ENCODE peak calls at places on chromosomes 11 and 22, in four cellular contexts. One of them, this sample, is unnamed.

GRCh38 chr22:43305806-43306205 is 37.4 kb downstream of the SCUBE1 start:
- DNase-seq in GM12878: no peak
- DNase-seq in K562: no peak
- DNase-seq in WTC11: no peak
- DNase-seq in this sample: no peak

GRCh38 chr22:20885017-20885556 is 26.3 kb downstream of the SNAP29 start:
- DNase-seq in WTC11: no peak
- DNase-seq in K562: no peak
- DNase-seq in GM12878: no peak
- DNase-seq in this sample: no peak

GRCh38 chr11:28619870-28620540 is 511.8 kb downstream of the METTL15 start:
- DNase-seq in K562: no peak
- DNase-seq in WTC11: no peak
- DNase-seq in GM12878: no peak
- DNase-seq in this sample: no peak

GRCh38 chr11:129922674-129923073 is 27.3 kb upstream of the NFRKB start:
- DNase-seq in WTC11: no peak
- DNase-seq in GM12878: no peak
- DNase-seq in K562: no peak
- DNase-seq in this sample: no peak

GRCh38 chr11:83477772-83478171 is 191.6 kb upstream of the CCDC90B start:
- DNase-seq in GM12878: no peak
- DNase-seq in WTC11: no peak
- DNase-seq in K562: no peak
- DNase-seq in this sample: no peak

GRCh38 chr11:14645985-14646900 is 2.6 kb downstream of the PDE3B start:
- DNase-seq in WTC11: no peak
- DNase-seq in GM12878: no peak
- DNase-seq in K562: no peak
- DNase-seq in this sample: no peak

GRCh38 chr22:17785185-17786184 is 11.2 kb upstream of the BID start:
- DNase-seq in GM12878: no peak
- DNase-seq in WTC11: peak; percentile 95
- DNase-seq in K562: peak; percentile 85
- DNase-seq in this sample: peak; percentile 72

GRCh38 chr11:78583889-78584288 is 9.2 kb upstream of the NARS2 start:
- DNase-seq in WTC11: no peak
- DNase-seq in K562: no peak
- DNase-seq in GM12878: no peak
- DNase-seq in this sample: no peak

GRCh38 chr11:61679893-61680621 is at the start of gene DAGLA:
- DNase-seq in K562: peak; percentile 96
- DNase-seq in WTC11: peak; percentile 72
- DNase-seq in GM12878: no peak
- DNase-seq in this sample: peak; percentile 49

GRCh38 chr11:113778111-113778910 is 1.3 kb upstream of the CLDN25 start:
- DNase-seq in WTC11: no peak
- DNase-seq in K562: no peak
- DNase-seq in GM12878: no peak
- DNase-seq in this sample: peak; percentile 40

GRCh38 chr11:15775051-15775541 is 581.2 kb downstream of the SOX6 start:
- DNase-seq in GM12878: no peak
- DNase-seq in K562: no peak
- DNase-seq in WTC11: no peak
- DNase-seq in this sample: no peak

GRCh38 chr11:24496371-24496727 is 504 bp upstream of the LUZP2 start:
- DNase-seq in WTC11: no peak
- DNase-seq in K562: no peak
- DNase-seq in GM12878: no peak
- DNase-seq in this sample: no peak

GRCh38 chr11:66045177-66045639 is 3.8 kb downstream of the GAL3ST3 start:
- DNase-seq in WTC11: peak; percentile 93
- DNase-seq in K562: peak; percentile 97
- DNase-seq in GM12878: no peak
- DNase-seq in this sample: peak; percentile 65

GRCh38 chr11:44083433-44083832 is 12.0 kb upstream of the EXT2 start:
- DNase-seq in K562: no peak
- DNase-seq in WTC11: no peak
- DNase-seq in GM12878: no peak
- DNase-seq in this sample: no peak

GRCh38 chr11:14622241-14622954 is 21.2 kb upstream of the PDE3B start:
- DNase-seq in GM12878: no peak
- DNase-seq in K562: no peak
- DNase-seq in WTC11: no peak
- DNase-seq in this sample: no peak

GRCh38 chr22:38204784-38205183 is 3.0 kb downstream of the MAFF start:
- DNase-seq in K562: no peak
- DNase-seq in WTC11: no peak
- DNase-seq in GM12878: peak; percentile 58
- DNase-seq in this sample: no peak

GRCh38 chr22:38203090-38203810 is 1.5 kb downstream of the MAFF start:
- DNase-seq in GM12878: no peak
- DNase-seq in K562: peak; percentile 30
- DNase-seq in WTC11: peak; percentile 56
- DNase-seq in this sample: peak; percentile 46

GRCh38 chr22:38207898-38208432 is 6.2 kb downstream of the MAFF start:
- DNase-seq in GM12878: no peak
- DNase-seq in K562: no peak
- DNase-seq in WTC11: no peak
- DNase-seq in this sample: no peak

GRCh38 chr22:38203855-38204497 is 2.2 kb downstream of the MAFF start:
- DNase-seq in GM12878: no peak
- DNase-seq in K562: no peak
- DNase-seq in WTC11: no peak
- DNase-seq in this sample: no peak

DNA sequence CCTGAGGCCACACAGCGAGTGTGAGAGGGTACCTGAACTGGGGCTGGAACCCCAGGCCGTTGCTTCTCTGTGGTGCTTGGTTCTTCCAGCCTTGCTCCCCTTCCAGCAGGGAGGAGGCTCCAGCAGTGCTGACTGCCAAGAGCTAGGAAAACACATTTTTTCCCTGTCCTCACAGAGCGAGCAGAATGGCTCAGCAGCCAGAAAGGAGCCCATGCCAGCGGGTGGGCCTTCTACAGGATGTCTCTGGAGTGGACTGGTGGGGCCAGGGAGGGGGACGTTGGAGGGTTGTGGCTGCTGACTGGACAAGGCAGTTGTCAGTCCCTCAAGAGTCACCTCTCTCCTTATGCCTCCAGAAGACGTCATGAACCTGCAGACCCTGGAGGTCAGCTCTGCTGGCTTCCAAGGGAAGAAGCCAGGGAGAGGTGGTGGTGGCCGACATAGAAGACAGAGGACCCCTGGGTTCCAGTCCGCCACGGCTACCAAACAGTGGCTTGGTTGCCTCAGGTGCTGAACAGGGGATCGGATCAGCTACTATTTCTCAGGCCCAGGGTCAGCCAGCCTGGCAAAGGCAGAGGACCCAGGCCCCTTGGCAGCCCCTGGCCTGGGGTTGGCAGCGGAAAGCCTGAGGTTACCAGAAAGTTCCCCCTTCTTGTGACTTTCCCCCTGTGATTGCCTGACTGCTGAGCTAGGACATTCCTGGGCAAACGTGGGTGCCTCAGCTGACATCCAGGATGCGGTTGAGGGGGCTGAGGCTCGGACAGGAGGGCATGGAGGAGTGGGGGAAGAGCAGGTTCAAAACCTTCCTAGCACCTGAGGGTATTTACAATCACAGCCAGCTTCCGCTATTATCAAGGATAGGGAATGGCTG is 3.7 kb downstream of the MAFF start:
- DNase-seq in WTC11: no peak
- DNase-seq in K562: no peak
- DNase-seq in GM12878: no peak
- DNase-seq in this sample: no peak
- TF ChIP-seq CREM in WTC11: no peak
- TF ChIP-seq CREM in K562: no peak
- TF ChIP-seq CREM in GM12878: no peak
- TF ChIP-seq CREM in this sample: no peak

GRCh38 chr22:29727248-29727551 is 7.4 kb downstream of the CABP7 start:
- DNase-seq in K562: peak; percentile 87
- DNase-seq in WTC11: peak; percentile 76
- DNase-seq in GM12878: no peak
- DNase-seq in this sample: peak; percentile 33
- TF ChIP-seq CREM in K562: peak; percentile 50
- TF ChIP-seq CREM in WTC11: no peak
- TF ChIP-seq CREM in GM12878: no peak
- TF ChIP-seq CREM in this sample: no peak

DNA sequence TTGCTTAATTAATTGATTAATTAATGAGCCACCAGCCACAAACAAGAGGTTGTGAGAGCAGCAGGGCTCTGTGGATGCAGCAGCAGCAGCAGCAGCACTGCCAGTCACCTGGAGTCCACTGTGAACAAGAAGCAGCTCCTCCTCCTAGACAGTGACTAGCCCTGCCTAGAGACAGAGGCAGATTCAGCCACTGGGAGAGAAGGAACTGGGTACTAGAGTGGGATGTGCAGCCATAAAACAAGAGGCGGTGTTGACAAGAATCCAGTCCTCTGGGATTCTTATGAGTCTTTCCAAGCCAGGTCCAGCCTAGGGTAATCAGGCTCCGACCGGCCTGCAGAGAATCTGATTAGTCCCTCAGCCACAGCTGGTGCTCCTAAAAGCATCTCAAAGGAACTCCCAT is 83.9 kb upstream of the USP47 start:
- DNase-seq in GM12878: no peak
- DNase-seq in WTC11: no peak
- DNase-seq in K562: no peak
- DNase-seq in this sample: no peak
- TF ChIP-seq CREM in GM12878: no peak
- TF ChIP-seq CREM in WTC11: no peak
- TF ChIP-seq CREM in K562: no peak
- TF ChIP-seq CREM in this sample: no peak

DNA sequence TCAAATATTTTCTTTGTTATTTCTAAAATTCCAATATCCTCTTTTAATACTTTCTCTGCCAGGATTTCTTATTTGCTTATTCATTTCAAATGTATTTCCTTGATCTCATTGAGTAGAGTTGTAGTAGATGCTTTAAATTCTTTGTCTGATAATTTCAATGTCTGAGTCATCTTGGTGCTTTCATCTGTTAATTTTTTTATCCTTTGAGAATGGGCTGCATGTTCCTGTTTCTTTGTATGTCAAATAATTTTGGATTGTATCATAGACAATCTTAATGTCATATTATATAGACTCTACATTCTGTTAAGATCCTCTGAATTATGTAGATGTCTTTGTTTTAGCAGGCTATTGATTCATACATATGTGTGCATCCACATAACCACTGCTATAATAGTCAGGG is 57.5 kb downstream of the MYEOV start:
- DNase-seq in K562: no peak
- DNase-seq in GM12878: no peak
- DNase-seq in WTC11: no peak
- DNase-seq in this sample: no peak
- TF ChIP-seq CREM in K562: no peak
- TF ChIP-seq CREM in GM12878: no peak
- TF ChIP-seq CREM in WTC11: no peak
- TF ChIP-seq CREM in this sample: no peak

GRCh38 chr11:334264-335033 is 13.8 kb upstream of the IFITM3 start:
- DNase-seq in GM12878: no peak
- DNase-seq in K562: peak; percentile 54
- DNase-seq in WTC11: peak; percentile 74
- DNase-seq in this sample: no peak
- TF ChIP-seq CREM in GM12878: no peak
- TF ChIP-seq CREM in K562: no peak
- TF ChIP-seq CREM in WTC11: no peak
- TF ChIP-seq CREM in this sample: no peak

DNA sequence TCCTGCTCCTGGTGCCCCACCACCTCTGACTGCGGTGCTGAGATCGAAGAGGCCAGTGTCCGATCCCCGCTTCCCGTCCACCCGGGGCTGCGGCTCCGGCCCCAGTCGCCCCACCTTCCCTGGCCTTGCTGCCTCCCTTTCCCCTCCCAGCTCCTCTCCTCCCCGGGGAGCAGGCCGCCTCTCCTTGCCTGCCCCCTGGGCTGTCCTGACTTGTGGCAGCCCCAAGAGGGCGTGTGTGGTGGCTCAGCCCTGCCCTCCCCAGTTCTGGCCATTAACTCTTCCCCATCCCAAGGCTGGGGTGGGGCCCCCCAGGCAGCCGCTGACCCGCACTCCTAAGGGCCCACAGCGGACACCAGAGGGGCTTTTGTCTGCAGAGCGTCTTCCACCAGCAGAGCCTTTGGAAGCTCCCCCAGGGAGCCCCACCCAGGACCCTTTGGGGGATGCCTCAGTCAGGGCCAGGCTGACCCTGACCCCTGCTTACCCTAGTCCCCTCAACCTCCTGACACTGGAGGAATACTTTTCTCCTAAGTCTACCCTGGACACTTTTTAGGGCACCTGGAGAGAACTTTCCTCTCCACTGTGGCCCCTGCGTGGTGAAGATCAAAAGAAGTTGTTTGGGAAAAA is 16.7 kb downstream of the RTN4RL2 start:
- DNase-seq in K562: no peak
- DNase-seq in WTC11: peak; percentile 55
- DNase-seq in GM12878: no peak
- DNase-seq in this sample: no peak
- TF ChIP-seq CREM in K562: no peak
- TF ChIP-seq CREM in WTC11: no peak
- TF ChIP-seq CREM in GM12878: no peak
- TF ChIP-seq CREM in this sample: no peak

GRCh38 chr11:116502641-116503061 is 270.1 kb downstream of the BUD13 start:
- DNase-seq in K562: no peak
- DNase-seq in WTC11: no peak
- DNase-seq in GM12878: no peak
- DNase-seq in this sample: no peak

GRCh38 chr11:116503216-116504160 is 269.3 kb downstream of the BUD13 start:
- DNase-seq in GM12878: no peak
- DNase-seq in WTC11: no peak
- DNase-seq in K562: no peak
- DNase-seq in this sample: no peak

GRCh38 chr11:116506446-116506845 is 266.3 kb downstream of the BUD13 start:
- DNase-seq in GM12878: no peak
- DNase-seq in K562: no peak
- DNase-seq in WTC11: no peak
- DNase-seq in this sample: no peak

GRCh38 chr11:116505466-116506247 is 267.1 kb downstream of the BUD13 start:
- DNase-seq in K562: no peak
- DNase-seq in GM12878: no peak
- DNase-seq in WTC11: no peak
- DNase-seq in this sample: no peak

DNA sequence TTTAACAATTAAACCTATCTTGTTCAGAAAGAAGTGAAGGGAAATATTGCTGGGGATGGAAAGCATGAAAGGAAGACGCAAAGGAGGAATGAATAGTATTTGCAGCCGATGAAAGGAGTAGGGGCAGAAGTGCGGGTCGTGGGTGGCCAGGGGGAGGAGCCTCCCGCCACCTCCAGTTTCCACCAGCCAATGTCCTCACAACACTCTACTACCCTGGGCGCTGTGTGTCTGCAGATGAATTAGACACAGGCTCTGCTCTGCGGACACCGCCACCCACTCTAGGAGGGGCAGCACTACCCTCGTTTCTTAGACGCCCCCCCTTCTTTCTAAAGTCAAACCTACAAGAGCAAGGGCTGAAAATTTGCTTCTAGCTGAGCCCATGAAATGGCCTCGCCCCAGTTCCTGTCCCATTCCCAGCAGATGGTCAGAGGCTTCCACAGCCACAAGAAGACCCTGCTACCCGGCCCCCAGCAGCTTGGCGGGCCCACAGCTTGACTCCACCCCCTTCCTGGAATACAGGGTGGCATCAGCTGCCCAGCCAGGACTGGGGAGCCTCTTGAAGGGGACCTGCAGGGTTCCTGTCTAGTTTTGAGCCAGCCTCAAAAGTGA is 268.1 kb downstream of the BUD13 start:
- DNase-seq in WTC11: no peak
- DNase-seq in GM12878: no peak
- DNase-seq in K562: no peak
- DNase-seq in this sample: no peak
- TF ChIP-seq CREM in WTC11: no peak
- TF ChIP-seq CREM in GM12878: no peak
- TF ChIP-seq CREM in K562: no peak
- TF ChIP-seq CREM in this sample: no peak

This sample was measured in HepG2.